ENCODE peak calls at places on chromosomes 3 and 15, in ten cellular contexts. V is right lobe of liver; D is mucosa of descending colon; B is CD8-positive, alpha-beta T cell; H is suprapubic skin; E is right atrium auricular region; J is fibroblast of lung; A is colonic mucosa; U is adrenal gland; N is sigmoid colon. R is an unnamed sample. For H3K36me3 and H3K9me3, the result is how much of the 10 kb centered on the place peaks cover.

GRCh38 chr3:124558898-124559649 is 171.2 kb upstream of the UMPS start:
- DNase-seq in V (no peak), D (peak), B (no peak), H (peak), E (peak), J (peak), A (peak), U (peak), N (peak), R (peak)

GRCh38 chr3:113245775-113246174 is 34.4 kb downstream of the BOC start:
- DNase-seq in V (no peak), D (no peak), B (no peak), H (no peak), E (peak), J (peak), A (no peak), U (peak), N (peak), R (peak)

GRCh38 chr3:177427096-177427495 is 229.8 kb upstream of the TBL1XR1 start:
- DNase-seq in V (no peak), D (no peak), B (no peak), H (no peak), E (no peak), J (no peak), A (no peak), U (no peak), N (no peak), R (no peak)

GRCh38 chr15:62935300-62936081 is 107.1 kb upstream of the TPM1 start:
- DNase-seq in V (peak), D (no peak), B (no peak), H (no peak), E (no peak), J (no peak), A (no peak), U (no peak), N (no peak), R (no peak)

GRCh38 chr3:153032891-153033290 is 129.1 kb upstream of the RAP2B start:
- DNase-seq in V (no peak), D (no peak), B (no peak), H (no peak), E (no peak), J (no peak), A (no peak), U (no peak), N (no peak), R (no peak)

GRCh38 chr3:50815844-50816243 is 141.1 kb downstream of the DOCK3 start:
- DNase-seq in V (no peak), D (no peak), B (no peak), H (no peak), E (no peak), J (peak), A (no peak), U (no peak), N (no peak), R (no peak)

GRCh38 chr15:50939911-50940310 is 31.4 kb downstream of the AP4E1 start:
- DNase-seq in V (no peak), D (no peak), B (no peak), H (no peak), E (no peak), J (peak), A (no peak), U (no peak), N (no peak), R (no peak)

GRCh38 chr15:23823508-23823907 is 136.4 kb upstream of the NDN start:
- DNase-seq in V (no peak), D (no peak), B (no peak), H (no peak), E (no peak), J (no peak), A (no peak), U (peak), N (no peak), R (no peak)

GRCh38 chr3:122938756-122939425 is 88.7 kb downstream of the SEMA5B start:
- DNase-seq in V (no peak), D (no peak), B (no peak), H (no peak), E (peak), J (no peak), A (peak), U (no peak), N (no peak), R (no peak)

GRCh38 chr15:96735621-96736020 is 405.1 kb downstream of the NR2F2 start:
- DNase-seq in V (no peak), D (no peak), B (no peak), H (no peak), E (no peak), J (no peak), A (no peak), U (no peak), N (no peak), R (no peak)

GRCh38 chr3:13655074-13655913 is 106.4 kb downstream of the FBLN2 start:
- DNase-seq in V (no peak), D (no peak), B (no peak), H (no peak), E (no peak), J (peak), A (no peak), U (peak), N (no peak), R (peak)

GRCh38 chr15:98777426-98777825 is 129.1 kb downstream of the IGF1R start:
- DNase-seq in V (no peak), D (no peak), B (no peak), H (no peak), E (no peak), J (no peak), A (no peak), U (no peak), N (no peak), R (no peak)

GRCh38 chr3:126946387-126946786 is 36.5 kb upstream of the PLXNA1 start:
- DNase-seq in V (no peak), D (no peak), B (no peak), H (peak), E (no peak), J (no peak), A (no peak), U (no peak), N (peak), R (no peak)

GRCh38 chr15:52317022-52317421 is 21.4 kb upstream of the MYO5C start:
- DNase-seq in V (no peak), D (no peak), B (no peak), H (no peak), E (no peak), J (no peak), A (no peak), U (no peak), N (no peak), R (no peak)

GRCh38 chr15:52324109-52324508 is 28.5 kb upstream of the MYO5C start:
- DNase-seq in V (no peak), D (no peak), B (no peak), H (no peak), E (no peak), J (no peak), A (no peak), U (no peak), N (no peak), R (no peak)

DNA sequence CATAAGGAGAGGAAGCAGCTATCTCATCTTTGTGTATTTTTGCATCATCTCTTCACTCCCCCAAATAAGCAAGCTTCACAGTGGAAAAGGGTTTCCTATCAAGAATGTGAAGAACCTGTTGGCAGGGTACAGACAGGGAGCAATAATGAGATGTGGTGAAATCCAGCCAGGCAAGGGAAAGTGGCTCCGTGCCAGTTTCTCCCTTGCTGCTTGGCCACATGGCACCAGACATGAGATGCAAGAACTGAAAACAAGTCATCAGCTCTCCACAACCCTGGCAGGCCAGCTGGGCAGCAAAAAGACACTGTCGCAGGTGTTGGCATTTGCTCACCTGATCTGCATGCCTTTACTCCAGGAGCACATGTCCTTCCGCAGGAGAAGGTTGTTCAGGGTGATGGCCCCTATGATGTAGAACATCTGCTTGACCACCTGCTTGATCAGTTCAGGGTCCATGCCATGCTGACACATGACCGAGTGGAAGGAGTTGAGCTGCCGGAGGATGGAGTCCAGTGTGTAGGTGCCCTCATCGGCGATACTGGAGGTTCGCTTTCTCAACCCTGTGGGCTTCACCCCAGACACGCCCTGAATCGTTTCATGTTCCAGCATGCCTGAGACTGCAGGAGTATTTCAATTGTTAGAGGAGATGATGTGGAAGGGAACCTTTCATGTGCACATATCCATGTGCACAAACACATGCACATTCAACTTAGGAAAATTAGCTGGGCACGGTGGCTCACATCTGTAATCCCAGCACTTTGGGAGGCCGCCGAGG is 23.3 kb upstream of the MYO5C start:
- DNase-seq in V (no peak), D (no peak), B (no peak), H (no peak), E (no peak), J (no peak), A (no peak), U (peak), N (no peak), R (peak)
- H3K36me3 ChIP-seq in V (under half), D (under half), B (under half), H (half or more), E (under half), J (under half), A (under half), U (under half), N (under half), R (under half)

GRCh38 chr15:25087137-25087536 is 132.3 kb downstream of the SNRPN start:
- DNase-seq in V (peak), D (no peak), B (no peak), H (no peak), E (no peak), J (no peak), A (no peak), U (no peak), N (no peak), R (no peak)

GRCh38 chr15:25090073-25090733 is 135.4 kb downstream of the SNRPN start:
- DNase-seq in V (peak), D (no peak), B (no peak), H (no peak), E (peak), J (no peak), A (no peak), U (no peak), N (no peak), R (no peak)

GRCh38 chr15:25089577-25089976 is 134.8 kb downstream of the SNRPN start:
- DNase-seq in V (no peak), D (no peak), B (no peak), H (no peak), E (peak), J (no peak), A (no peak), U (no peak), N (no peak), R (no peak)

GRCh38 chr15:25091421-25092158 is 136.8 kb downstream of the SNRPN start:
- DNase-seq in V (no peak), D (no peak), B (no peak), H (no peak), E (peak), J (no peak), A (no peak), U (no peak), N (no peak), R (no peak)

GRCh38 chr15:25088261-25088790 is 133.5 kb downstream of the SNRPN start:
- DNase-seq in V (peak), D (no peak), B (no peak), H (no peak), E (peak), J (no peak), A (no peak), U (no peak), N (no peak), R (no peak)
- H3K9me3 ChIP-seq in V (under half), D (half or more), B (half or more), H (half or more), E (under half), J (under half), A (under half), U (under half), N (half or more), R (half or more)

DNA sequence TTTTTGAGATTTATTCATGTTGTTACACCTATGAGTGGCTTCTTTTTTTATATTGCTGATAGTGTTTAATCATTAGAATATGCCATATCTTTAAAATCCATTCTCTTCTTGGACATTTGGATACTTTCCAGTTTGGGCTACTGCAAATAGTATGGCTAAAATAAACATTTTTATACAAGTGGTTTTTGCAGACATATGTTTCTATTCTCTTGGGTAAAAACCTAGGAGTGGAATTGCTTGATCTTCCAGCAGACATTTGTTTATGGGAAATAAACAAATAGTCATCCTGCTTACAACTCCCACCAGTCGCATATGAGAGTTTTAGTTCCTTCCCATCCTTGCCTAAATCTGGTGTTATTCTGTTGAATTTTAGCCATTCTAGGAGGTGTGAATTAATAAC is 193.1 kb downstream of the ALCAM start:
- DNase-seq in V (no peak), D (no peak), B (no peak), H (no peak), E (no peak), J (no peak), A (no peak), U (no peak), N (no peak), R (no peak)
- H3K36me3 ChIP-seq in V (under half), D (under half), B (under half), H (under half), E (under half), J (under half), A (under half), U (under half), N (under half), R (under half)

GRCh38 chr15:25236861-25237155 is 202.0 kb downstream of the UBE3A start:
- DNase-seq in V (no peak), D (no peak), B (no peak), H (no peak), E (no peak), J (no peak), A (no peak), U (no peak), N (peak), R (no peak)

GRCh38 chr15:25235391-25235790 is 203.4 kb downstream of the UBE3A start:
- DNase-seq in V (no peak), D (no peak), B (no peak), H (no peak), E (no peak), J (no peak), A (no peak), U (no peak), N (no peak), R (no peak)

GRCh38 chr15:25236143-25236860 is 202.5 kb downstream of the UBE3A start:
- DNase-seq in V (no peak), D (peak), B (no peak), H (no peak), E (no peak), J (no peak), A (no peak), U (no peak), N (peak), R (no peak)

GRCh38 chr15:25234831-25235230 is 204.0 kb downstream of the UBE3A start:
- DNase-seq in V (no peak), D (no peak), B (no peak), H (no peak), E (no peak), J (no peak), A (no peak), U (no peak), N (no peak), R (no peak)

DNA sequence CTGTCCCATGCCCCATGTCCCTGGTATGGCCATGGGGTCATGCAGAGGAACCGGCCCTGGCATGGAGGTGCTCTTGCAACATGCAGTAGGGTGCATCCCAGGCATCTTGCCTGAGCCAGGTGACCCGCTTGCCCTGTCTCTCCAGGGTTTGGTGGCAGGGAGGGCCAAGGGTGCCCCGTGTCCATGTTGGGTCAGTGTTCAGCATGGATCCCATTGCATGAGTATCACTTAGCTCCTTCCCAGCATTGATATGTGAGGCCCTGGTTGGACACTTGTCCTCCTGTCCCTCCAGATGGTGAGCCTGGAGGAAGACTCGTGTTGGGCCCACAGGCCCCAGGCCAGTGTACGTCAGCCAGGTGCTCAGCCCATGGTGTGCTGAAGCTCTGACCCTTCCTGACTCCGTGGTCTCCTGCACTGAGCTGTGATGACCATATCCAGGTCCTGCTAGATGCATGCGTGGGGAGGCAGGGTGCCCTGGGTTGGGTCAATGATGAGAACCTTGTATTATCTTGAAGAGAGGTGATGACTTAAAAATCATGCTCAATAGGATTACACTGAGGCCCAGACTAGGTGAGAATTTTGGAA is 205.0 kb downstream of the UBE3A start:
- DNase-seq in V (no peak), D (no peak), B (no peak), H (no peak), E (no peak), J (no peak), A (no peak), U (no peak), N (no peak), R (no peak)
- H3K9me3 ChIP-seq in V (under half), D (half or more), B (under half), H (under half), E (under half), J (under half), A (under half), U (under half), N (under half), R (under half)

DNA sequence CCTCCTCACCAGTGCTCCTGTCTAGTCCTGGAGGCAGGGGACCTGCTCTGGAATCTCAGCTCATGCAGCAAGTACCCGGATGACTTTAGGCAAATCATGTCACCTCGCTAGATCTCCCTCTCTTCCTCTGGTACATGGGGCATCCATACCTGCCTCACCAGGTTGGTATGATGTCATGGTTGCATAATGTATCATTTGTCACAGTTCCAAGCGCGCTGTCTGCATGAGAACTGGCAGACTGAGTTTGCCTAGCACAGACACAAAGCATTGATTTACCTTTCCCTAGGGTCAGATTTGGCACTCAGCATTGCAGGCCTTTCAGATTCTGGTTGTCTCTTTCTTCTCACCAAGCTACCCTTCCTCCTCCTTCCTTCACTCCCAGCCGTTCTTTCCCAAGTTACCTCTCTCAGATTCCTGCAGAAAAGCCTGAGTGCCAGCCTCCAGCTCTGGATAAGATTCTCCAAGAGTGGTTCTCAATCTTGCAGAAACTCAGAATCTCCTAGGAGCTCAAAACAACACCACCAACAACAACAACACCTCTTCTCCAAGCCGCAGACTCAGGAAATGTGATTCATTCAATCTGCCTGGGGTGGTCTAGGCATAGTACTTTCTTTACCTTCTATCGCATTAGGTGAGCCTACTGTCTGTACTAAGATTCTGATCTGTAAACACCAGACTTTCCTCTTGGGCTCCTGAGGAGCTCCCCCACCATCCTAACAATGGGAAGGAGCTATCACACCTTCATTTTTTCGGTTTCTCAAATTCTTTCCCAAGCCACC is 29.5 kb downstream of the FAM43A start:
- DNase-seq in V (no peak), D (no peak), B (peak), H (no peak), E (no peak), J (no peak), A (no peak), U (no peak), N (no peak), R (no peak)
- H3K36me3 ChIP-seq in V (under half), D (under half), B (under half), H (under half), E (under half), J (under half), A (under half), U (under half), N (under half), R (under half)

GRCh38 chr15:25183581-25184330 is 229.0 kb downstream of the SNRPN start:
- DNase-seq in V (peak), D (peak), B (peak), H (no peak), E (no peak), J (no peak), A (no peak), U (no peak), N (peak), R (no peak)
- H3K9me3 ChIP-seq in V (under half), D (half or more), B (under half), H (under half), E (under half), J (under half), A (under half), U (under half), N (under half), R (under half)

GRCh38 chr3:73332558-73332957 is 271.1 kb downstream of the EBLN2 start:
- DNase-seq in V (no peak), D (no peak), B (no peak), H (no peak), E (no peak), J (no peak), A (no peak), U (no peak), N (no peak), R (no peak)
- H3K36me3 ChIP-seq in V (under half), D (under half), B (under half), H (under half), E (under half), J (under half), A (under half), U (under half), N (under half), R (under half)

GRCh38 chr3:77535116-77535515 is 495.2 kb downstream of the ROBO2 start:
- DNase-seq in V (no peak), D (no peak), B (no peak), H (no peak), E (no peak), J (no peak), A (no peak), U (no peak), N (no peak), R (no peak)
- H3K9me3 ChIP-seq in V (under half), D (under half), B (under half), H (under half), E (under half), J (under half), A (under half), U (under half), N (under half), R (under half)

GRCh38 chr3:58164916-58165821 is 45.6 kb downstream of the DNASE1L3 start:
- DNase-seq in V (no peak), D (no peak), B (no peak), H (no peak), E (no peak), J (peak), A (no peak), U (no peak), N (peak), R (no peak)

GRCh38 chr3:58169371-58169770 is 41.4 kb downstream of the DNASE1L3 start:
- DNase-seq in V (no peak), D (no peak), B (no peak), H (no peak), E (no peak), J (no peak), A (no peak), U (no peak), N (no peak), R (no peak)

GRCh38 chr3:58168498-58168897 is 42.3 kb downstream of the DNASE1L3 start:
- DNase-seq in V (no peak), D (no peak), B (no peak), H (no peak), E (no peak), J (no peak), A (no peak), U (no peak), N (no peak), R (no peak)

GRCh38 chr3:58170376-58170775 is 40.4 kb downstream of the DNASE1L3 start:
- DNase-seq in V (no peak), D (no peak), B (no peak), H (no peak), E (no peak), J (no peak), A (no peak), U (no peak), N (no peak), R (no peak)

GRCh38 chr3:58167431-58168351 is 43.1 kb downstream of the DNASE1L3 start:
- DNase-seq in V (no peak), D (peak), B (peak), H (no peak), E (no peak), J (peak), A (peak), U (peak), N (peak), R (peak)
- H3K36me3 ChIP-seq in V (under half), D (under half), B (under half), H (half or more), E (under half), J (under half), A (under half), U (under half), N (under half), R (under half)

R was measured in heart right ventricle.